ENCODE peak calls at places on chromosomes 4 and X, in five cellular contexts. F is K562, B is Karpas-422, S is fibroblast of lung, I is DND-41. R is an unnamed sample.

GRCh38 chrX:101759000-101759399 is 99.3 kb upstream of the ARMCX2 start:
- DNase-seq in I (peak; percentile 20), F (peak; percentile 22), B (peak; percentile 71), S (peak; percentile 51), R (peak; percentile 38)

GRCh38 chr4:140296871-140297570 is 76.4 kb upstream of the SCOC start:
- DNase-seq in S (no peak), B (no peak), I (no peak), F (peak; percentile 26), R (no peak)

GRCh38 chrX:109357714-109358113 is 124.2 kb downstream of the GUCY2F start:
- DNase-seq in B (no peak), F (no peak), I (no peak), S (no peak), R (no peak)

GRCh38 chr4:16498978-16499377 is 272.7 kb upstream of the TAPT1 start:
- DNase-seq in I (no peak), S (no peak), F (no peak), B (no peak), R (no peak)

GRCh38 chrX:151754641-151755215 is 20.2 kb downstream of the CNGA2 start:
- DNase-seq in S (no peak), F (no peak), B (no peak), I (no peak), R (no peak)

GRCh38 chrX:7779644-7780043 is 63.3 kb upstream of the VCX start:
- DNase-seq in S (no peak), I (no peak), B (no peak), F (no peak), R (no peak)

GRCh38 chr4:1192091-1192492 is 19.7 kb upstream of the SPON2 start:
- DNase-seq in S (peak; percentile 98), I (no peak), B (no peak), F (no peak), R (no peak)

GRCh38 chr4:66555301-66555700 is 885.0 kb upstream of the EPHA5 start:
- DNase-seq in S (peak; percentile 10), I (no peak), F (no peak), B (no peak), R (no peak)

GRCh38 chr4:23952258-23952657 is 62.4 kb upstream of the PPARGC1A start:
- DNase-seq in S (no peak), F (no peak), I (no peak), B (no peak), R (peak; percentile 31)

GRCh38 chrX:41909068-41909467 is 14.3 kb downstream of the CASK start:
- DNase-seq in B (no peak), I (peak; percentile 41), F (no peak), S (no peak), R (no peak)

GRCh38 chr4:159677521-159677920 is 574.6 kb downstream of the RAPGEF2 start:
- DNase-seq in B (no peak), I (no peak), S (no peak), F (no peak), R (no peak)

GRCh38 chr4:71231753-71232420 is 106.9 kb upstream of the SLC4A4 start:
- DNase-seq in I (no peak), S (no peak), B (no peak), F (no peak), R (no peak)

GRCh38 chr4:111399523-111400135 is 745.6 kb upstream of the FAM241A start:
- DNase-seq in F (no peak), I (no peak), S (no peak), B (no peak), R (no peak)

GRCh38 chr4:188971125-188971524 is 831.9 kb downstream of the TRIML1 start:
- DNase-seq in B (peak; percentile 81), I (no peak), S (peak; percentile 22), F (no peak), R (peak; percentile 4)

GRCh38 chr4:86307432-86307831 is 52.4 kb downstream of the MAPK10 start:
- DNase-seq in F (no peak), B (peak; percentile 80), S (no peak), I (no peak), R (no peak)

GRCh38 chrX:46637937-46638336 is 64.4 kb downstream of the CHST7 start:
- DNase-seq in F (peak; percentile 7), S (no peak), I (no peak), B (no peak), R (no peak)

GRCh38 chr4:2824329-2825183 is 19.1 kb upstream of the ADD1 start:
- DNase-seq in I (no peak), B (no peak), F (no peak), S (no peak), R (no peak)

GRCh38 chr4:108103096-108103495 is 65.6 kb downstream of the LEF1 start:
- DNase-seq in B (no peak), S (no peak), F (no peak), I (no peak), R (no peak)

GRCh38 chrX:40009462-40009851 is 88.3 kb downstream of the BCOR start:
- DNase-seq in F (no peak), S (no peak), I (no peak), B (no peak), R (no peak)

GRCh38 chr4:147182041-147182440 is 236.4 kb upstream of the TTC29 start:
- DNase-seq in I (no peak), B (no peak), S (peak; percentile 28), F (no peak), R (no peak)

GRCh38 chr4:8820178-8821102 is 51.2 kb downstream of the HMX1 start:
- DNase-seq in S (no peak), B (no peak), F (no peak), I (no peak), R (no peak)

GRCh38 chrX:48751343-48751742 is 10.2 kb upstream of the GLOD5 start:
- DNase-seq in S (no peak), F (no peak), B (no peak), I (no peak), R (no peak)

GRCh38 chr4:946517-947471 is 14.5 kb downstream of the TMEM175 start:
- DNase-seq in B (no peak), S (no peak), I (no peak), F (no peak), R (no peak)

GRCh38 chrX:31580726-31581125 is 508.9 kb upstream of the FTHL17 start:
- DNase-seq in S (peak; percentile 19), F (no peak), I (no peak), B (no peak), R (no peak)

GRCh38 chr4:20624783-20625364 is 75.4 kb upstream of the PACRGL start:
- DNase-seq in S (no peak), I (no peak), B (no peak), F (no peak), R (no peak)

GRCh38 chr4:28373601-28374000 is 1513.0 kb downstream of the STIM2 start:
- DNase-seq in S (peak; percentile 40), I (no peak), B (no peak), F (no peak), R (no peak)

GRCh38 chrX:47645530-47645929 is 4.8 kb downstream of the ELK1 start:
- DNase-seq in F (no peak), I (no peak), S (no peak), B (no peak), R (no peak)

GRCh38 chrX:154748712-154749339 is 2.1 kb downstream of the GAB3 start:
- DNase-seq in F (peak; percentile 61), I (peak; percentile 73), B (peak; percentile 90), S (peak; percentile 61), R (peak; percentile 38)

GRCh38 chrX:68646421-68646820 is 1.0 kb upstream of the STARD8 start:
- DNase-seq in S (no peak), B (no peak), F (no peak), I (no peak), R (no peak)

GRCh38 chrX:1555370-1555769 is 18.4 kb upstream of the P2RY8 start:
- DNase-seq in B (no peak), S (no peak), F (no peak), I (no peak), R (no peak)

GRCh38 chrX:29090811-29091210 is 503.6 kb downstream of the IL1RAPL1 start:
- DNase-seq in F (no peak), S (peak; percentile 44), I (no peak), B (no peak), R (no peak)

GRCh38 chr4:146439999-146440398 is 81.7 kb downstream of the SLC10A7 start:
- DNase-seq in I (no peak), B (no peak), S (no peak), F (no peak), R (no peak)

GRCh38 chr4:2714071-2714770 is 41.9 kb downstream of the TNIP2 start:
- DNase-seq in B (no peak), F (no peak), S (peak; percentile 53), I (no peak), R (no peak)

GRCh38 chr4:69069085-69069484 is 27.2 kb upstream of the UGT2B7 start:
- DNase-seq in B (no peak), I (no peak), F (no peak), S (no peak), R (no peak)

GRCh38 chrX:130108647-130109428 is 1.5 kb downstream of the ELF4 start:
- DNase-seq in B (peak; percentile 78), S (no peak), F (peak; percentile 58), I (no peak), R (peak; percentile 53)

GRCh38 chrX:130105226-130105625 is 5.1 kb downstream of the ELF4 start:
- DNase-seq in B (no peak), I (no peak), S (no peak), F (no peak), R (no peak)

GRCh38 chrX:130106071-130106470 is 4.2 kb downstream of the ELF4 start:
- DNase-seq in F (no peak), S (no peak), B (no peak), I (no peak), R (no peak)

GRCh38 chrX:130100180-130100579 is 10.1 kb downstream of the ELF4 start:
- DNase-seq in S (peak; percentile 63), B (no peak), I (no peak), F (no peak), R (no peak)

GRCh38 chrX:130103605-130104004 is 6.7 kb downstream of the ELF4 start:
- DNase-seq in S (no peak), F (no peak), I (no peak), B (no peak), R (no peak)
- H3K79me2 ChIP-seq in S (peaks cover 37% of the 10 kb centered on the region), F (peaks cover 96% of the 10 kb centered on the region), I (peaks cover 10% of the 10 kb centered on the region), B (peaks cover 92% of the 10 kb centered on the region), R (peaks cover 64% of the 10 kb centered on the region)

DNA sequence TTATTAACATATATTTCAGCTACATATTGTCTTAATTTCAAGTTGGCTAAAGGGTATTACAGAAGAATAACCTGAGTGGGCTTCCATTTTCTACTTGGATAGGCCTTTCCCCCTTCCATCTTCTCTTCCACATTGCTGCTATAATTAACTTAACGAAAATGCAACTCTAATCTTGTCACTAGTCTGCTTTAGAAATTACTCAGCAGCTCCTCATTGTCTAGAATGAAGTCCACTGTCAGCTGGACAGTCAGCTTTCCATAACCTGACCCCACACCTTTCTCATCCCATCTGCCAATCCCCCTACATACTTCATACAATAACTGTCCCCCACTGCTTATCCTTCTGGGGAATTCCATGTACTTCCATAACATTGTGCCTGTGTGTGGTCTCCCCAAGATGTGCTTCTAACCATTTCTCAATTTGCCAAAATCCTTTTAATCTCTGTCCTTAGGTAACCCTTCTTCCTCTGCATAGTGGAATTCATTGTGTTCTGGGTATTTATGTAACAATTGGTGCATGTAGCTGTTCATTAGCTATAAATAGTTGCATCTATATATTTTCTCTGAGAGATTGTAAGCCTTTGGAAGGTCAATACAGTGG is 4.8 kb downstream of the MND1 start:
- DNase-seq in B (no peak), S (no peak), I (no peak), F (no peak), R (no peak)
- H3K79me2 ChIP-seq in B (peaks cover 93% of the 10 kb centered on the region), S (peaks cover 6% of the 10 kb centered on the region), I (peaks cover 93% of the 10 kb centered on the region), F (peaks cover 81% of the 10 kb centered on the region), R (peaks cover 86% of the 10 kb centered on the region)

GRCh38 chr4:48400416-48400815 is 59.1 kb downstream of the SLAIN2 start:
- DNase-seq in F (no peak), S (no peak), B (no peak), I (no peak), R (no peak)
- H3K79me2 ChIP-seq in F (no peaks in the 10 kb centered on the region), S (no peaks in the 10 kb centered on the region), B (peaks cover 39% of the 10 kb centered on the region), I (peaks cover 2% of the 10 kb centered on the region), R (no peaks in the 10 kb centered on the region)

GRCh38 chr4:156945532-156945931 is 26.1 kb downstream of the PDGFC start:
- DNase-seq in B (no peak), S (no peak), F (no peak), I (no peak), R (no peak)
- H3K79me2 ChIP-seq in B (no peaks in the 10 kb centered on the region), S (peaks cover 82% of the 10 kb centered on the region), F (no peaks in the 10 kb centered on the region), I (no peaks in the 10 kb centered on the region), R (no peaks in the 10 kb centered on the region)

R was measured in OCI-LY7.